ENCODE peak calls at places on chromosomes 6 and 20, in five cellular contexts. X, N, W, Y and O are unnamed samples.
A peak's percentile ranks its signal among the peaks of the same experiment; 100 is the strongest.

GRCh38 chr6:56148488-56149190 is 98.7 kb downstream of the COL21A1 start:
- DNase-seq in X (peak; percentile 88), Y (no peak), W (no peak), N (no peak), O (peak; percentile 63)

GRCh38 chr20:3932277-3933073 is 43.3 kb downstream of the PANK2 start:
- DNase-seq in W (no peak), N (no peak), X (peak; percentile 49), Y (no peak), O (no peak)

GRCh38 chr6:80165143-80165542 is 58.7 kb downstream of the BCKDHB start:
- DNase-seq in X (peak; percentile 21), W (no peak), Y (no peak), N (no peak), O (no peak)

GRCh38 chr6:130760006-130760405 is 67.2 kb upstream of the SMLR1 start:
- DNase-seq in X (peak; percentile 61), Y (no peak), N (no peak), W (no peak), O (peak; percentile 7)

GRCh38 chr6:79833806-79834205 is 113.5 kb downstream of the ELOVL4 start:
- DNase-seq in N (no peak), W (no peak), Y (no peak), X (peak; percentile 22), O (no peak)

GRCh38 chr20:5001174-5002076 is at the start of gene SLC23A2:
- DNase-seq in Y (peak; percentile 14), X (no peak), N (peak; percentile 38), W (peak; percentile 51), O (peak; percentile 32)

GRCh38 chr6:106979435-106979884 is 4.9 kb upstream of the CD24 start:
- DNase-seq in X (peak; percentile 77), W (peak; percentile 91), Y (peak; percentile 88), N (peak; percentile 44), O (peak; percentile 94)

GRCh38 chr6:56642366-56643261 is at the start of gene DST:
- DNase-seq in N (no peak), W (no peak), X (peak; percentile 94), Y (peak; percentile 69), O (peak; percentile 91)

GRCh38 chr6:28537509-28538140 is 11.9 kb downstream of the GPX5 start:
- DNase-seq in N (no peak), W (no peak), Y (no peak), X (peak; percentile 15), O (no peak)

GRCh38 chr6:119353696-119354095 is 4.1 kb upstream of the MAN1A1 start:
- DNase-seq in W (no peak), Y (no peak), X (no peak), N (no peak), O (no peak)

GRCh38 chr6:63573899-63574553 is 1.7 kb downstream of the LOC128125822 start:
- DNase-seq in X (peak; percentile 68), N (no peak), Y (no peak), W (peak; percentile 57), O (peak; percentile 69)

GRCh38 chr20:8132632-8133587 is 844 bp downstream of the PLCB1 start:
- DNase-seq in X (peak; percentile 53), Y (peak; percentile 59), N (no peak), W (peak; percentile 20), O (peak; percentile 50)

GRCh38 chr6:14383393-14384174 is 266.0 kb downstream of the CD83 start:
- DNase-seq in N (no peak), X (no peak), Y (no peak), W (no peak), O (no peak)

GRCh38 chr6:72955666-72956065 is 269.6 kb downstream of the KHDC1L start:
- DNase-seq in W (no peak), Y (no peak), X (no peak), N (no peak), O (no peak)

GRCh38 chr20:38973546-38974120 is 11.5 kb downstream of the DHX35 start:
- DNase-seq in N (no peak), X (peak; percentile 72), W (no peak), Y (peak; percentile 13), O (peak; percentile 36)

GRCh38 chr6:111382476-111383294 is 100.3 kb downstream of the REV3L start:
- DNase-seq in X (no peak), W (no peak), N (no peak), Y (no peak), O (no peak)

GRCh38 chr20:63248835-63249591 is 5.2 kb downstream of the NKAIN4 start:
- DNase-seq in N (no peak), X (no peak), W (no peak), Y (no peak), O (no peak)

GRCh38 chr6:151425561-151425960 is 26.4 kb downstream of the RMND1 start:
- DNase-seq in Y (no peak), W (peak; percentile 15), X (no peak), N (no peak), O (no peak)

GRCh38 chr6:12977851-12978250 is 261.3 kb downstream of the PHACTR1 start:
- DNase-seq in N (no peak), X (no peak), Y (no peak), W (no peak), O (no peak)

GRCh38 chr6:141107562-141108160 is 1025.1 kb upstream of the GJE1 start:
- DNase-seq in W (no peak), N (no peak), X (no peak), Y (no peak), O (peak; percentile 14)

GRCh38 chr6:42255050-42255449 is 37.4 kb upstream of the MRPS10 start:
- DNase-seq in X (no peak), N (no peak), W (no peak), Y (no peak), O (no peak)

GRCh38 chr6:42042108-42042507 is 8.2 kb upstream of the TAF8 start:
- DNase-seq in Y (no peak), W (no peak), X (no peak), N (no peak), O (no peak)

GRCh38 chr6:105112577-105112976 is 67.2 kb downstream of the POPDC3 start:
- DNase-seq in X (no peak), W (no peak), Y (no peak), N (no peak), O (no peak)

GRCh38 chr6:11785449-11785951 is 6.9 kb upstream of the ADTRP start:
- DNase-seq in X (no peak), Y (peak; percentile 36), W (no peak), N (no peak), O (no peak)

GRCh38 chr6:28922841-28923317 is 906 bp downstream of the TRIM27 start:
- DNase-seq in N (peak; percentile 8), Y (peak; percentile 29), W (peak; percentile 52), X (peak; percentile 37), O (peak; percentile 68)

GRCh38 chr6:56372621-56373020 is 125.2 kb upstream of the COL21A1 start:
- DNase-seq in N (no peak), Y (no peak), W (no peak), X (no peak), O (no peak)

GRCh38 chr6:91476000-91476399 is 889.1 kb upstream of the MAP3K7 start:
- DNase-seq in X (peak; percentile 89), Y (no peak), N (no peak), W (peak; percentile 13), O (peak; percentile 42)

GRCh38 chr20:4720121-4720976 is 1.4 kb upstream of the PRND start:
- DNase-seq in Y (peak; percentile 52), N (peak; percentile 53), X (peak; percentile 82), W (peak; percentile 83), O (peak; percentile 83)

GRCh38 chr6:88455317-88455716 is 289.2 kb upstream of the CNR1 start:
- DNase-seq in W (no peak), X (no peak), Y (no peak), N (no peak), O (no peak)

DNA sequence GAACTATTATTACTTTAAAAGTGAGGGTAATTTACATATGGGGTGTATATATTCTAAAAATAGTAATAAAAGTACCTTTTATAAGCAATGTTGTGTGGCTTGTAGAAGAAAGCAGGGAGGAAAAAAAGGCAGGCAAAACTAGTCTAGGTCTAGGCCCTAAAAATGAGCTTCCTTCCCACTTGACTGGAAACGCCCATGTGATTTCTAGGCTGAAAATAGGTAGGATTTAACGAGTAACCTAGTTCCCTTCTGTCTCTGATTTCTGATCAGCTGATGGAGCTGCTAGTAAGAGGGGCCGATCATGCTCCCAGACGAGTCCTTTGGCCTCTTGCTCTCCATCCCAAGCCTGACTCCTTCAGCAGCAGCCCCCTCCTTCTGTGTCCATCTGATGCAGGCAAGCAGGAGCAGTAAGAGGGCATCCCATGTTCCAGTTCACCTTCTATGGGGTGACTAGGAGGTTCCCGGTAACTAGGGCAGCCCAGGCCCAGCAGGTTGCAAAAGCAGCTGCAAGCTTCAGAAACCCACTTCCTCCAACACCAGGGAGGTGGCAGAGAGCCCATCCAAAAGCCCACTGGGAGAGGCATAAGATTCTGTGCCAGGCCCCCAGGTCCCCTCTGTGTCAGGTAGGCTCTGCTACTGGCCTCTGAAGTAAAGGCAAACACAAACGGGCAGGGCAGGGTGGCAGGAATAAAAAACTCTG is 24.4 kb downstream of the TBC1D20 start:
- DNase-seq in X (no peak), Y (no peak), W (no peak), N (no peak), O (no peak)
- H3K4me3 ChIP-seq in X (no peak overlapping the region), Y (no peak overlapping the region), W (no peak overlapping the region), N (peak overlapping the region; percentile 44), O (no peak overlapping the region)

GRCh38 chr20:34299925-34300806 is 3.0 kb downstream of the AHCY start:
- DNase-seq in N (no peak), Y (peak; percentile 36), X (peak; percentile 44), W (no peak), O (no peak)
- H3K4me3 ChIP-seq in N (no peak overlapping the region), Y (no peak overlapping the region), X (no peak overlapping the region), W (no peak overlapping the region), O (no peak overlapping the region)

GRCh38 chr20:9506964-9507369 is 7.4 kb upstream of the LAMP5 start:
- DNase-seq in N (no peak), Y (no peak), X (no peak), W (no peak), O (no peak)

GRCh38 chr20:9508696-9509178 is 5.7 kb upstream of the LAMP5 start:
- DNase-seq in Y (no peak), X (no peak), W (no peak), N (no peak), O (no peak)

GRCh38 chr20:9506337-9506821 is 8.0 kb upstream of the LAMP5 start:
- DNase-seq in N (no peak), Y (no peak), W (no peak), X (no peak), O (no peak)

GRCh38 chr20:9508240-9508661 is 6.1 kb upstream of the LAMP5 start:
- DNase-seq in N (no peak), W (no peak), Y (no peak), X (no peak), O (no peak)

GRCh38 chr20:9507544-9508239 is 6.7 kb upstream of the LAMP5 start:
- DNase-seq in N (no peak), Y (no peak), W (no peak), X (no peak), O (no peak)
- H3K4me3 ChIP-seq in N (no peak overlapping the region), Y (no peak overlapping the region), W (no peak overlapping the region), X (no peak overlapping the region), O (no peak overlapping the region)

DNA sequence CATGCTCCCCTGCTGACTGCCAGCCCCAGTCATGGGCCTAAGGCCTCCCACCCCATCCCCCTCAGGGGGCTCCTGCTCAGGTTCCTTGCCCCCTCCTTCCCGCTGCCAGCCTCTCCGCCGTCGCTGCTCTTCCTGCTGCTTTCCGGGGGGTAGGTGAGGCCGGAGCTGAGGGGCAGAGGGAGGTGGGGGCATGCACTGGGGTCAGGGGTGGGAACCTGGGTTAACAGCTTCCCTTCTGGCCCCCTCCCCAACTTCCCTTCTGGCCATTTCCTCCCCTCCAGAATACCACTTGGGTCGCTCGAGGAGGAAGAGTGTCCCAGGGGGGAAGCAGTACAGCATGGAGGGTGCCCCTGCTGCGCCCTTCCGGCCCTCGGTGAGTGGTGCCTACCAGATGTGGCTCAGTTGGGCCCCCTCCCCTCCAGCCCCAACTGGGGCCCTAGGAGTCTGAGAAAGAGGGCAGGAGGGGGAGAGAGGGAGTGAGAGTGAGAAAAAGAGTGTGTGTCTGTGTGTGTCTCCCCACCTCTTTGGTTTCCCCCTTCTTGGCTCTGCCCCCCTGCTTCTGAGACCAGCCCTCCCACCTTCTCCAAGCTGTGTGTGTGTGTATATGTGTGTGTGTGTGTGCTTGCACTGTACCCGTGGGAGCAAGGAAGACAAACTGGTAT is 12.1 kb downstream of the SYNGAP1 start:
- DNase-seq in W (no peak), N (no peak), X (no peak), Y (no peak), O (no peak)
- H3K4me3 ChIP-seq in W (no peak overlapping the region), N (peak overlapping the region; percentile 46), X (no peak overlapping the region), Y (no peak overlapping the region), O (peak overlapping the region; percentile 9)